ENCODE peak calls at places on chromosomes 6 and 20, in seven cellular contexts. One of them, this sample, is unnamed.

GRCh38 chr20:17108896-17109295 is 117.9 kb upstream of the PCSK2 start:
- DNase-seq in uterus: no peak
- DNase-seq in body of pancreas: no peak
- DNase-seq in upper lobe of right lung: no peak
- DNase-seq in colonic mucosa: no peak
- DNase-seq in foreskin keratinocyte: no peak
- DNase-seq in psoas muscle: no peak
- DNase-seq in this sample: no peak

GRCh38 chr6:18904681-18905080 is 517.5 kb downstream of the RNF144B start:
- DNase-seq in foreskin keratinocyte: no peak
- DNase-seq in colonic mucosa: no peak
- DNase-seq in psoas muscle: no peak
- DNase-seq in uterus: no peak
- DNase-seq in upper lobe of right lung: no peak
- DNase-seq in body of pancreas: no peak
- DNase-seq in this sample: no peak

GRCh38 chr6:73234732-73235131 is 9.4 kb upstream of the KHDC1L start:
- DNase-seq in foreskin keratinocyte: peak
- DNase-seq in body of pancreas: no peak
- DNase-seq in upper lobe of right lung: no peak
- DNase-seq in uterus: no peak
- DNase-seq in psoas muscle: no peak
- DNase-seq in colonic mucosa: no peak
- DNase-seq in this sample: no peak

GRCh38 chr6:63690210-63690609 is 54.6 kb downstream of the PHF3 start:
- DNase-seq in foreskin keratinocyte: no peak
- DNase-seq in body of pancreas: no peak
- DNase-seq in colonic mucosa: no peak
- DNase-seq in uterus: no peak
- DNase-seq in upper lobe of right lung: no peak
- DNase-seq in psoas muscle: no peak
- DNase-seq in this sample: no peak

GRCh38 chr20:44264287-44264686 is 17.2 kb downstream of the GDAP1L1 start:
- DNase-seq in psoas muscle: no peak
- DNase-seq in body of pancreas: no peak
- DNase-seq in upper lobe of right lung: peak
- DNase-seq in uterus: no peak
- DNase-seq in foreskin keratinocyte: no peak
- DNase-seq in colonic mucosa: no peak
- DNase-seq in this sample: no peak

GRCh38 chr6:43455034-43455747 is at the start of gene DLK2:
- DNase-seq in body of pancreas: peak
- DNase-seq in psoas muscle: no peak
- DNase-seq in foreskin keratinocyte: no peak
- DNase-seq in upper lobe of right lung: no peak
- DNase-seq in colonic mucosa: no peak
- DNase-seq in uterus: no peak
- DNase-seq in this sample: no peak

GRCh38 chr6:134421496-134421895 is 103.6 kb upstream of the SGK1 start:
- DNase-seq in body of pancreas: no peak
- DNase-seq in upper lobe of right lung: no peak
- DNase-seq in uterus: no peak
- DNase-seq in foreskin keratinocyte: no peak
- DNase-seq in colonic mucosa: no peak
- DNase-seq in psoas muscle: no peak
- DNase-seq in this sample: no peak

GRCh38 chr6:88599561-88599960 is 363.9 kb downstream of the RNGTT start:
- DNase-seq in uterus: no peak
- DNase-seq in body of pancreas: no peak
- DNase-seq in upper lobe of right lung: no peak
- DNase-seq in psoas muscle: no peak
- DNase-seq in colonic mucosa: no peak
- DNase-seq in foreskin keratinocyte: no peak
- DNase-seq in this sample: no peak

GRCh38 chr20:19995220-19995863 is 21.8 kb upstream of the NAA20 start:
- DNase-seq in psoas muscle: no peak
- DNase-seq in body of pancreas: peak
- DNase-seq in upper lobe of right lung: no peak
- DNase-seq in colonic mucosa: no peak
- DNase-seq in uterus: peak
- DNase-seq in foreskin keratinocyte: no peak
- DNase-seq in this sample: no peak

GRCh38 chr6:83461438-83461837 is 30.6 kb upstream of the ME1 start:
- DNase-seq in foreskin keratinocyte: no peak
- DNase-seq in uterus: no peak
- DNase-seq in upper lobe of right lung: no peak
- DNase-seq in body of pancreas: no peak
- DNase-seq in colonic mucosa: no peak
- DNase-seq in psoas muscle: no peak
- DNase-seq in this sample: no peak

GRCh38 chr6:1596088-1596852 is 13.4 kb upstream of the FOXC1 start:
- DNase-seq in uterus: no peak
- DNase-seq in foreskin keratinocyte: no peak
- DNase-seq in body of pancreas: peak
- DNase-seq in psoas muscle: peak
- DNase-seq in upper lobe of right lung: peak
- DNase-seq in colonic mucosa: peak
- DNase-seq in this sample: peak

GRCh38 chr6:152062476-152062875 is 255.0 kb downstream of the ESR1 start:
- DNase-seq in colonic mucosa: no peak
- DNase-seq in uterus: no peak
- DNase-seq in body of pancreas: no peak
- DNase-seq in upper lobe of right lung: no peak
- DNase-seq in foreskin keratinocyte: no peak
- DNase-seq in psoas muscle: no peak
- DNase-seq in this sample: no peak

GRCh38 chr6:138063726-138064125 is 43.5 kb downstream of the PERP start:
- DNase-seq in foreskin keratinocyte: no peak
- DNase-seq in body of pancreas: no peak
- DNase-seq in uterus: no peak
- DNase-seq in colonic mucosa: no peak
- DNase-seq in upper lobe of right lung: no peak
- DNase-seq in psoas muscle: no peak
- DNase-seq in this sample: no peak

GRCh38 chr6:124480021-124480430 is 482.2 kb upstream of the RNF217 start:
- DNase-seq in colonic mucosa: no peak
- DNase-seq in body of pancreas: no peak
- DNase-seq in uterus: no peak
- DNase-seq in upper lobe of right lung: no peak
- DNase-seq in foreskin keratinocyte: no peak
- DNase-seq in psoas muscle: no peak
- DNase-seq in this sample: no peak

GRCh38 chr6:12509060-12509459 is 207.5 kb upstream of the PHACTR1 start:
- DNase-seq in body of pancreas: no peak
- DNase-seq in psoas muscle: no peak
- DNase-seq in upper lobe of right lung: no peak
- DNase-seq in uterus: no peak
- DNase-seq in colonic mucosa: no peak
- DNase-seq in foreskin keratinocyte: no peak
- DNase-seq in this sample: no peak

GRCh38 chr6:108746411-108746810 is 101.8 kb upstream of the ARMC2 start:
- DNase-seq in foreskin keratinocyte: peak
- DNase-seq in body of pancreas: peak
- DNase-seq in uterus: no peak
- DNase-seq in colonic mucosa: no peak
- DNase-seq in psoas muscle: no peak
- DNase-seq in upper lobe of right lung: no peak
- DNase-seq in this sample: no peak

GRCh38 chr6:116291701-116292396 is 12.1 kb upstream of the TSPYL1 start:
- DNase-seq in body of pancreas: no peak
- DNase-seq in psoas muscle: no peak
- DNase-seq in uterus: no peak
- DNase-seq in upper lobe of right lung: no peak
- DNase-seq in colonic mucosa: no peak
- DNase-seq in foreskin keratinocyte: no peak
- DNase-seq in this sample: no peak

GRCh38 chr20:32538526-32538918 is 46.6 kb downstream of the NOL4L start:
- DNase-seq in foreskin keratinocyte: no peak
- DNase-seq in upper lobe of right lung: no peak
- DNase-seq in body of pancreas: no peak
- DNase-seq in uterus: no peak
- DNase-seq in colonic mucosa: no peak
- DNase-seq in psoas muscle: no peak
- DNase-seq in this sample: no peak

GRCh38 chr6:139336488-139336887 is 38.0 kb downstream of the CITED2 start:
- DNase-seq in uterus: no peak
- DNase-seq in foreskin keratinocyte: no peak
- DNase-seq in body of pancreas: peak
- DNase-seq in psoas muscle: peak
- DNase-seq in colonic mucosa: no peak
- DNase-seq in upper lobe of right lung: no peak
- DNase-seq in this sample: no peak

GRCh38 chr6:127118505-127119360 is at the start of gene RSPO3:
- DNase-seq in colonic mucosa: peak
- DNase-seq in uterus: peak
- DNase-seq in foreskin keratinocyte: peak
- DNase-seq in upper lobe of right lung: peak
- DNase-seq in body of pancreas: peak
- DNase-seq in psoas muscle: peak
- DNase-seq in this sample: peak

GRCh38 chr20:54623923-54624569 is 148.7 kb downstream of the DOK5 start:
- DNase-seq in uterus: no peak
- DNase-seq in colonic mucosa: no peak
- DNase-seq in psoas muscle: no peak
- DNase-seq in upper lobe of right lung: no peak
- DNase-seq in body of pancreas: peak
- DNase-seq in foreskin keratinocyte: no peak
- DNase-seq in this sample: no peak

GRCh38 chr20:25221592-25222460 is 26.1 kb upstream of the PYGB start:
- DNase-seq in colonic mucosa: no peak
- DNase-seq in body of pancreas: no peak
- DNase-seq in upper lobe of right lung: no peak
- DNase-seq in psoas muscle: peak
- DNase-seq in uterus: peak
- DNase-seq in foreskin keratinocyte: no peak
- DNase-seq in this sample: no peak

GRCh38 chr20:25224941-25225340 is 22.9 kb upstream of the PYGB start:
- DNase-seq in psoas muscle: no peak
- DNase-seq in upper lobe of right lung: no peak
- DNase-seq in uterus: peak
- DNase-seq in body of pancreas: no peak
- DNase-seq in colonic mucosa: no peak
- DNase-seq in foreskin keratinocyte: no peak
- DNase-seq in this sample: no peak

GRCh38 chr20:25223765-25224720 is 23.8 kb upstream of the PYGB start:
- DNase-seq in colonic mucosa: no peak
- DNase-seq in upper lobe of right lung: no peak
- DNase-seq in psoas muscle: no peak
- DNase-seq in body of pancreas: no peak
- DNase-seq in uterus: peak
- DNase-seq in foreskin keratinocyte: no peak
- DNase-seq in this sample: no peak

GRCh38 chr20:25222461-25223178 is 25.3 kb upstream of the PYGB start:
- DNase-seq in foreskin keratinocyte: no peak
- DNase-seq in colonic mucosa: no peak
- DNase-seq in body of pancreas: no peak
- DNase-seq in psoas muscle: no peak
- DNase-seq in upper lobe of right lung: no peak
- DNase-seq in uterus: peak
- DNase-seq in this sample: no peak

GRCh38 chr20:25223179-25223661 is 24.7 kb upstream of the PYGB start:
- DNase-seq in uterus: peak
- DNase-seq in colonic mucosa: peak
- DNase-seq in upper lobe of right lung: no peak
- DNase-seq in psoas muscle: no peak
- DNase-seq in foreskin keratinocyte: peak
- DNase-seq in body of pancreas: no peak
- DNase-seq in this sample: peak
- H3K27ac ChIP-seq in uterus: no peak
- H3K27ac ChIP-seq in colonic mucosa: peak
- H3K27ac ChIP-seq in upper lobe of right lung: no peak
- H3K27ac ChIP-seq in psoas muscle: no peak
- H3K27ac ChIP-seq in foreskin keratinocyte: peak
- H3K27ac ChIP-seq in body of pancreas: no peak
- H3K27ac ChIP-seq in this sample: peak

GRCh38 chr6:158531566-158531965 is 28.3 kb upstream of the TMEM181 start:
- DNase-seq in psoas muscle: no peak
- DNase-seq in upper lobe of right lung: no peak
- DNase-seq in foreskin keratinocyte: no peak
- DNase-seq in body of pancreas: no peak
- DNase-seq in colonic mucosa: no peak
- DNase-seq in uterus: no peak
- DNase-seq in this sample: no peak
- H3K27ac ChIP-seq in psoas muscle: no peak
- H3K27ac ChIP-seq in upper lobe of right lung: no peak
- H3K27ac ChIP-seq in foreskin keratinocyte: no peak
- H3K27ac ChIP-seq in body of pancreas: no peak
- H3K27ac ChIP-seq in colonic mucosa: no peak
- H3K27ac ChIP-seq in uterus: no peak
- H3K27ac ChIP-seq in this sample: no peak

GRCh38 chr6:106885659-106886058 is 88.9 kb downstream of the CD24 start:
- DNase-seq in colonic mucosa: no peak
- DNase-seq in body of pancreas: no peak
- DNase-seq in psoas muscle: no peak
- DNase-seq in foreskin keratinocyte: peak
- DNase-seq in uterus: no peak
- DNase-seq in upper lobe of right lung: no peak
- DNase-seq in this sample: no peak

GRCh38 chr6:106886922-106887797 is 87.4 kb downstream of the CD24 start:
- DNase-seq in psoas muscle: no peak
- DNase-seq in colonic mucosa: no peak
- DNase-seq in uterus: no peak
- DNase-seq in body of pancreas: peak
- DNase-seq in upper lobe of right lung: no peak
- DNase-seq in foreskin keratinocyte: no peak
- DNase-seq in this sample: no peak

GRCh38 chr6:106883808-106884262 is 90.7 kb downstream of the CD24 start:
- DNase-seq in colonic mucosa: no peak
- DNase-seq in body of pancreas: no peak
- DNase-seq in uterus: no peak
- DNase-seq in upper lobe of right lung: no peak
- DNase-seq in foreskin keratinocyte: no peak
- DNase-seq in psoas muscle: no peak
- DNase-seq in this sample: peak

GRCh38 chr6:106884576-106884975 is 90.0 kb downstream of the CD24 start:
- DNase-seq in colonic mucosa: no peak
- DNase-seq in foreskin keratinocyte: no peak
- DNase-seq in uterus: no peak
- DNase-seq in psoas muscle: no peak
- DNase-seq in body of pancreas: no peak
- DNase-seq in upper lobe of right lung: no peak
- DNase-seq in this sample: no peak

DNA sequence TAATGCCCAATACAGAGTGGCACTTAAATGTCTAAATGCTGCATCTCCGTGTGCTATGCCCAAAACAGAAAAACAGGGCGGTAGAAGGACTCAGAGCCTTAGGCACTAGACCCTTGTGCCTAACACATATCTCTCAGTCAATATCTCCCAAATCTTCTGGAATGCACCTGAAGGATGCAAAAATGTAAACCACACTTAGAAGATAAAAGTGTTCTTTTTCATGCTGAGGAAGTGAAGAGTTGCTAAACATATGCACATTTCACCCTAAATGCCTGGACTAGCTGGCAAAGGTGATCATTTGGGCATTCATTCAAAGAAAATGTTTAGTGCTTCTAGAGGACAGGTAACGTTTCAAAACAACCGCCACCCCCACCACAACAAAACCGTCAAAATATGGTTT is 88.1 kb downstream of the CD24 start:
- DNase-seq in uterus: no peak
- DNase-seq in body of pancreas: no peak
- DNase-seq in foreskin keratinocyte: no peak
- DNase-seq in psoas muscle: no peak
- DNase-seq in colonic mucosa: no peak
- DNase-seq in upper lobe of right lung: no peak
- DNase-seq in this sample: no peak
- H3K27ac ChIP-seq in uterus: no peak
- H3K27ac ChIP-seq in body of pancreas: peak
- H3K27ac ChIP-seq in foreskin keratinocyte: peak
- H3K27ac ChIP-seq in psoas muscle: no peak
- H3K27ac ChIP-seq in colonic mucosa: no peak
- H3K27ac ChIP-seq in upper lobe of right lung: no peak
- H3K27ac ChIP-seq in this sample: no peak

GRCh38 chr20:10652660-10653191 is 21.1 kb downstream of the JAG1 start:
- DNase-seq in colonic mucosa: no peak
- DNase-seq in upper lobe of right lung: no peak
- DNase-seq in psoas muscle: no peak
- DNase-seq in uterus: no peak
- DNase-seq in body of pancreas: no peak
- DNase-seq in foreskin keratinocyte: no peak
- DNase-seq in this sample: no peak
- H3K27ac ChIP-seq in colonic mucosa: peak
- H3K27ac ChIP-seq in upper lobe of right lung: peak
- H3K27ac ChIP-seq in psoas muscle: peak
- H3K27ac ChIP-seq in uterus: peak
- H3K27ac ChIP-seq in body of pancreas: peak
- H3K27ac ChIP-seq in foreskin keratinocyte: peak
- H3K27ac ChIP-seq in this sample: no peak

This sample was measured in WERI-Rb-1.